ENCODE peak calls at places on chromosomes 13 and 19, in seven cellular contexts. I is sigmoid colon, D is cardiac fibroblast, T is fibroblast of pulmonary artery, W is fibroblast of lung, L is tibial nerve, B is neural progenitor cell. N is an unnamed sample.

GRCh38 chr19:33402421-33403220 is 29.1 kb downstream of the CEBPG start:
- DNase-seq in L (no peak), B (no peak), D (no peak), W (no peak), T (no peak), I (peak), N (no peak)

GRCh38 chr13:25775275-25775674 is 276.5 kb downstream of the SHISA2 start:
- DNase-seq in B (no peak), W (no peak), T (no peak), D (no peak), I (no peak), L (no peak), N (no peak)

GRCh38 chr13:114067886-114068722 is 64.3 kb downstream of the RASA3 start:
- DNase-seq in I (peak), W (no peak), T (no peak), B (no peak), D (no peak), L (no peak), N (no peak)

GRCh38 chr13:46866150-46866549 is 30.7 kb downstream of the HTR2A start:
- DNase-seq in W (peak), I (peak), D (peak), L (peak), T (peak), B (peak), N (peak)

GRCh38 chr19:39052846-39053245 is 20.5 kb upstream of the FBXO27 start:
- DNase-seq in D (no peak), L (no peak), I (no peak), W (no peak), T (no peak), B (no peak), N (no peak)

GRCh38 chr19:39156230-39156890 is 30.8 kb downstream of the PAK4 start:
- DNase-seq in W (no peak), B (no peak), I (no peak), L (no peak), T (no peak), D (no peak), N (peak)

GRCh38 chr19:33394723-33395560 is 21.4 kb downstream of the CEBPG start:
- DNase-seq in I (peak), D (no peak), T (no peak), L (no peak), B (no peak), W (peak), N (peak)

GRCh38 chr19:18470153-18470552 is 32.2 kb upstream of the ISYNA1 start:
- DNase-seq in D (peak), I (peak), L (no peak), T (no peak), W (no peak), B (peak), N (no peak)

GRCh38 chr13:20128459-20128927 is 32.4 kb downstream of the GJA3 start:
- DNase-seq in T (no peak), D (no peak), B (peak), W (no peak), L (no peak), I (peak), N (no peak)

GRCh38 chr19:18167975-18168645 is 5.5 kb upstream of the IFI30 start:
- DNase-seq in D (peak), W (no peak), L (no peak), I (no peak), B (peak), T (peak), N (no peak)

GRCh38 chr19:9995999-9996398 is 14.3 kb downstream of the COL5A3 start:
- DNase-seq in B (no peak), L (no peak), T (no peak), D (no peak), W (no peak), I (no peak), N (no peak)

GRCh38 chr19:34355201-34355600 is 9.8 kb upstream of the GPI start:
- DNase-seq in W (no peak), I (no peak), D (no peak), T (no peak), L (no peak), B (no peak), N (no peak)

GRCh38 chr19:13150919-13151604 is 851 bp downstream of the IER2 start:
- DNase-seq in T (no peak), L (peak), I (no peak), W (no peak), B (peak), D (no peak), N (no peak)

GRCh38 chr19:33689138-33689746 is 67.5 kb downstream of the CHST8 start:
- DNase-seq in B (no peak), I (no peak), T (no peak), D (no peak), L (no peak), W (no peak), N (no peak)

GRCh38 chr19:50410109-50410508 is 8.6 kb upstream of the SPIB start:
- DNase-seq in L (no peak), D (no peak), I (no peak), T (no peak), W (no peak), B (no peak), N (no peak)

GRCh38 chr19:1473056-1473400 is 6.0 kb downstream of the C19orf25 start:
- DNase-seq in L (no peak), D (no peak), T (no peak), W (no peak), B (no peak), I (no peak), N (no peak)

GRCh38 chr13:75486654-75487053 is 4.7 kb upstream of the TBC1D4 start:
- DNase-seq in I (no peak), B (no peak), W (no peak), D (no peak), T (no peak), L (no peak), N (no peak)

GRCh38 chr13:75492389-75492788 is 10.4 kb upstream of the TBC1D4 start:
- DNase-seq in D (peak), T (no peak), W (peak), B (no peak), I (no peak), L (no peak), N (peak)

GRCh38 chr13:75493156-75493555 is 11.2 kb upstream of the TBC1D4 start:
- DNase-seq in W (no peak), B (no peak), D (no peak), T (no peak), I (no peak), L (no peak), N (no peak)

GRCh38 chr13:75486146-75486545 is 4.2 kb upstream of the TBC1D4 start:
- DNase-seq in W (no peak), T (no peak), D (no peak), B (peak), I (no peak), L (no peak), N (no peak)

GRCh38 chr13:75489502-75490263 is 7.7 kb upstream of the TBC1D4 start:
- DNase-seq in B (no peak), D (peak), W (peak), T (peak), L (no peak), I (no peak), N (peak)
- H3K4me3 ChIP-seq in B (no peak), D (no peak), W (no peak), T (peak), L (no peak), I (no peak), N (no peak)

GRCh38 chr13:71477735-71478134 is 389.3 kb downstream of the DACH1 start:
- DNase-seq in T (no peak), I (no peak), W (no peak), B (peak), L (no peak), D (peak), N (no peak)
- TF ChIP-seq CTCF in T (peak), I (no peak), W (peak), B (peak), L (no peak), D (peak), N (no peak)

GRCh38 chr13:37868691-37869505 is 674 bp downstream of the TRPC4 start:
- DNase-seq in B (peak), L (no peak), D (peak), T (peak), W (peak), I (no peak), N (peak)

GRCh38 chr13:37870895-37871550 is 1.5 kb upstream of the TRPC4 start:
- DNase-seq in I (no peak), L (no peak), D (peak), T (peak), B (peak), W (peak), N (peak)

GRCh38 chr13:37869756-37870488 is at the start of gene TRPC4:
- DNase-seq in W (peak), B (peak), I (peak), L (no peak), T (peak), D (peak), N (peak)

GRCh38 chr13:37870489-37870845 is 895 bp upstream of the TRPC4 start:
- DNase-seq in B (no peak), W (no peak), L (no peak), D (peak), T (no peak), I (no peak), N (no peak)

DNA sequence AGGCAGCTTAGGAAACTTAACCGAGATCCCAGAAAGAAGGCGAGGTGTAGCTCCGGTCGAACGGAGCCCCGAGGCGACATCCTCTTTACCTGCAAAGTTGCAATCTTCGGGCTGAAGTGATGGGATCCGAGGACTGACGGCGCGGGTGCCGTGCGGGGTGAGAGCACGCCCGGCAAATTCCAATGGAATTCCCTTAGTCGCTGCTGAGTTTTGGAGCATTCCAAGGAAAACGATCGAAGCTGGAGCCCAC is 141 bp downstream of the TRPC4 start:
- DNase-seq in B (no peak), L (no peak), I (no peak), D (no peak), T (peak), W (no peak), N (no peak)
- H3K4me3 ChIP-seq in B (peak), L (peak), I (peak), D (peak), T (peak), W (peak), N (peak)

DNA sequence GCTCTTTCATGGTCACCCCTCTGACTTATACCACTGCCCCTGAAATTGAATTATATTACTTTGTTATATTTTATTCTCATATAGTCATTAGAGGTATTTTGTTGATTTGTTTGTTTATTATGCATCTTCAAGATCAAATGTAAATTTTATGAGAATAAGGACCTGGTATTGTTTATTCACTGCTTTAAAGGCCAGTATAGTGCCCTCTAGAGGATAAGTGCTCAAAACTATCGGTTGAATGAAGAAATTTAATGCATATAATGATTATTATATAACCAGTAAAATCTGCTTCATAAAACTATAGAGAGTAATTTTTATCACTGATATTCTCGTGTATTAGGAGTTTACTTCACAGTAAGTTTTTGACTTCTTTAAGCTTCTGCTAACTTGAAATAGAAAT is 1401.9 kb downstream of the SLITRK1 start:
- DNase-seq in D (no peak), T (peak), I (no peak), B (peak), L (no peak), W (no peak), N (no peak)
- TF ChIP-seq CTCF in D (no peak), T (peak), I (no peak), B (peak), L (no peak), W (no peak), N (no peak)

DNA sequence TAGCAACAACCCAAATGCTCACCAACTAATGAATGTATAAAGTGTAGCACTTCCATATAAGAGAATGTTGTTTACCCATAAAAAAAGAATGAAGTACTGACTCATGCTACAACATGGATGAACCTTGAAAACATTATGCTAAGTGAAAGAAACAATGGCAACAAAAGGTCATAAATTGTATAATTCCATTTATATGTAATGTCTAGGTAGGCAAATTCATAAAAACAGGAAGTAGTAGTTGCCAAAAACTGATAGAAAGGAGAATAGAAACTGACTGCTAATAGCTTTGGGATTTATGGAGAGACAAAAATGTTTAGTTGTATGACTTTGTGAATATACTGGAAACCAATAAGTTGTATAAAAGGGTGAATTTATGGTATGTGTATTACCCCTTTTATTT is 21.6 kb downstream of the MYCBP2 start:
- DNase-seq in W (no peak), I (no peak), L (no peak), D (peak), T (peak), B (no peak), N (no peak)
- H3K4me3 ChIP-seq in W (no peak), I (no peak), L (no peak), D (no peak), T (no peak), B (no peak), N (no peak)

GRCh38 chr19:11451942-11452813 is 16.7 kb downstream of the PRKCSH start:
- DNase-seq in L (no peak), T (no peak), D (no peak), W (no peak), B (peak), I (no peak), N (no peak)
- TF ChIP-seq CTCF in L (no peak), T (peak), D (no peak), W (peak), B (peak), I (no peak), N (no peak)

GRCh38 chr13:97328222-97328790 is 105.7 kb upstream of the RAP2A start:
- DNase-seq in I (no peak), T (peak), D (peak), W (peak), L (peak), B (peak), N (peak)
- H3K4me3 ChIP-seq in I (no peak), T (no peak), D (no peak), W (no peak), L (no peak), B (no peak), N (no peak)

GRCh38 chr19:54420068-54420382 is 4.8 kb downstream of the TTYH1 start:
- DNase-seq in I (no peak), D (no peak), B (no peak), W (no peak), L (no peak), T (no peak), N (no peak)
- TF ChIP-seq CTCF in I (no peak), D (no peak), B (no peak), W (no peak), L (no peak), T (no peak), N (no peak)

DNA sequence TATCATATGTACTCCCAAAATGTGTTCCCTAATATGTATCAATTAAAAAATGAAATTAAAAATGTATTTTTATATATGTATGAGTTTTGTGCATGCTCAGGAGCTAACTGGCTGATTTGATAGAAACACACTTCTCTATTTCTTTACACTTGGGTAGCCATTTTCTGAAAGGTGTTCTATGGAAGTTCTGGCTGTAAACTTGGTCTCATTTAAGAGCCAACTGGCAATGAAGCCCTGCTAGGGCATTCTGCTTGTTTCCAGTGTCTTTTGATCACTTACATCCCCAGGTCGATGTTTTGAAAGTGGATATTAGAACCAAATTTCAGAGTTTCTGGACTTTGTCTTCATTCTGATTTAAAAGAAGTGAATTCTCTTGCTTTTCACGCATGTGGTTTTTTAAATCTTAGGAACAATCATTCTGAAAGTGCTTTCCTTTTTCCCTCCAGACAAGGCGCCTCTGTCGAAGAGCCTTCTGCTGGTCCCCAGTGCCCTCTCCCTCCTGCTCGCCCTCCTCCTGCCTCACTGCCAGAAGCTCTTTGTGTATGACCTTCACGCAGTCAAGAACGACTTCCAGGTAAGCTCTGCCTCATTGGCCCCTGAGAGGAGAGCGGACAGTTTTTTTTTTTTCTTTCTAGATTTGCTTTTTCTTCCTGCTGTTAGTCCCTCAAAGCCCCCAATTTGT is 20.1 kb downstream of the GPR18 start:
- DNase-seq in T (no peak), B (no peak), L (no peak), W (no peak), I (no peak), D (no peak), N (no peak)
- H3K4me3 ChIP-seq in T (no peak), B (no peak), L (no peak), W (no peak), I (no peak), D (no peak), N (no peak)

N was measured in AG10803.